ENCODE peak calls at places on chromosomes 5 and 9, in four cellular contexts. R, X, D and W are unnamed samples.
A peak's percentile ranks its signal among the peaks of the same experiment; 100 is the strongest.

GRCh38 chr9:9412241-9412640 is 1200.6 kb downstream of the PTPRD start:
- DNase-seq in X (no peak), R (no peak), D (no peak), W (no peak)

GRCh38 chr5:76579166-76579765 is 43.9 kb downstream of the F2RL2 start:
- DNase-seq in R (no peak), D (no peak), X (no peak), W (peak; percentile 52)

GRCh38 chr5:172414618-172415599 is 39.4 kb downstream of the SH3PXD2B start:
- DNase-seq in R (no peak), D (peak; percentile 77), X (no peak), W (no peak)

GRCh38 chr5:67983251-67983941 is 232.2 kb upstream of the PIK3R1 start:
- DNase-seq in D (no peak), R (no peak), X (no peak), W (no peak)

GRCh38 chr5:71978216-71978615 is 129.1 kb upstream of the MAP1B start:
- DNase-seq in R (no peak), D (no peak), X (no peak), W (no peak)

GRCh38 chr5:109989994-109990722 is 300.4 kb downstream of the MAN2A1 start:
- DNase-seq in D (no peak), X (no peak), R (no peak), W (no peak)

GRCh38 chr5:135209495-135209837 is 175.4 kb upstream of the PITX1 start:
- DNase-seq in X (no peak), D (no peak), R (peak; percentile 36), W (no peak)

GRCh38 chr5:65986796-65987195 is 60.4 kb downstream of the ERBIN start:
- DNase-seq in D (no peak), X (no peak), R (no peak), W (no peak)

GRCh38 chr5:89034588-89034987 is 151.6 kb upstream of the MEF2C start:
- DNase-seq in D (no peak), X (no peak), R (no peak), W (no peak)

GRCh38 chr5:94389515-94389899 is 228.9 kb downstream of the KIAA0825 start:
- DNase-seq in X (no peak), D (no peak), R (no peak), W (no peak)

GRCh38 chr5:144395704-144396103 is 225.0 kb downstream of the KCTD16 start:
- DNase-seq in R (no peak), D (no peak), X (no peak), W (no peak)
- TF ChIP-seq CTCF in R (no peak), D (no peak), X (no peak), W (no peak)

DNA sequence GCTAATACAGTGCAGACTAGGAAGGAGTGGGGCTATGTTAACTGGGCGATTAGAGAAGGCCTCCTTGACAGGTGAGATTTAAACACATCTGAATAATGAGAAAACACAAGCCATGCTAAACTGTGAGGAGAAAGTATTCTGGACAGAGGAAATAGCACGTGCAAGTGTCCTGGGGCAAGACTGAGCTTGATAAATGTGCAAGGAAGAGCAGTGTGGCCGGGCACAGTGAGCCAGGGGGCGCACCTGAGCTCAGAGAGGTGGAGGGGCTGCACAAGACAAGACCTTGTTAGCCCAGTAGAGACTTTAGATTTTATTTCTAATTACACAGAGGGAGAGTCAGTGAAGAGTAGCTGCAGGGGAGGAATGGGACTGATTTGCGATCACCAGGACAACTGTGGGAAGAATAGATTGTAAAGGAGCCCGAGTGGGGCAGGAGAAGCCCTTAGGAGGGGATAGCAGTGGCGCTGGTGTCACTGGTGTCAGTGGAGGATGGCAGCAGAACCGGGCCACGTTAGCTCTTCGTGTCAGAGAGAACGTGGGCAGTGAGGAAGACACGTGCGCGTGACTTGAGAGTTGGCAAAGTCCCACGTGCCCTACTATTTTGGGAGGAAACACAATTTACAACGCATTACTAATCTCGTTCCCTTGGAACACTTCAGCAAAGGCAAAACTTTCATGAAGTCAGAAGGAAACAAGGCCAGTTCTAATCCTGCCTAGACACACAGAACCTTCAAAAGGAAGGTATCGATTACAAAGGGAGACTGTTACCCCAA is 17.9 kb upstream of the C5orf47 start:
- DNase-seq in R (no peak), D (peak; percentile 64), X (no peak), W (no peak)
- TF ChIP-seq CTCF in R (no peak), D (no peak), X (no peak), W (no peak)

DNA sequence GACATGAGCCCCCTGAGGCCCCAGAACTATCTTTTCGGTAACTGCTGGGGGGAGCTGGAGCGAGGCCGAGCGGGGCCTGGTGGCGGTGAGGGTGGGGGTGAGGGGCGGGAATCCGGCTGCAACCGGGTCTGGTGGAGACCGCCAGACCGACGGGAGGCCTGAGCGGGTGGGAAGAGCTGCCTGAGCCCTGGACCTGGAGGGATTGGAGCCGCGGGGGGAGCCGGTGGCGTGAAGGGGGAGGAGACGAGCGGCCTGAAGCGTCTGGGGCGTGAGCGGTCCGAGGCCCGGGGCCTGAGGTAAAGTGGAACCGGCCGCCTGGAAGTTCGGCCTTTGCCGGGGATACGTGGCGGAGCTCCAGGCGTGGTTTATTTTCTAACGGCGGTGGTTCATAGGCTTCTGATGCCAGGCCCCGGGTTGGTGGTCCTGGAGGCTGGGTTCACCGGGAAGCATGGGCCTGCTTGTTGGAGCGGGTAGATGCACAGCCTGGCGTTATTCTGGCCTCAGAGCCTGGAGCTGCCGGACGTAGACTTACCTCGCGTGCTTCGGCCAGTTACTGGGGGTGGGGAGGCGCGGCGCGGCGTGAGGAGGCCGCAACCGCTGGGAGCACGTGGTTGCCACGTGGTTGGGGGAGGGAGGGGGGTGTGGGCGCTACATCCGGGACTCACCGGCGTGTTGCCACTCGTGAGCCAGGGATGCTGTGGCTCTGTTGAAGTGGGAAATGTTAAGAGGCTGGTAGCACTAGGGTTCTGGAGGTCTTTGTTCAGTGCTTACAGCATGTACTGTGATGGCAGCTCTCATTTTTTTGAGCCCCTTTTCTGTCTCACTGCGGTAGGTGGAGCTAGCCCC is 544 bp downstream of the NPM1 start:
- DNase-seq in X (peak; percentile 73), R (peak; percentile 71), D (peak; percentile 83), W (peak; percentile 76)
- TF ChIP-seq CTCF in X (no peak), R (no peak), D (no peak), W (no peak)

GRCh38 chr5:119131530-119132313 is 60.8 kb downstream of the DMXL1 start:
- DNase-seq in X (no peak), D (no peak), R (no peak), W (no peak)

DNA sequence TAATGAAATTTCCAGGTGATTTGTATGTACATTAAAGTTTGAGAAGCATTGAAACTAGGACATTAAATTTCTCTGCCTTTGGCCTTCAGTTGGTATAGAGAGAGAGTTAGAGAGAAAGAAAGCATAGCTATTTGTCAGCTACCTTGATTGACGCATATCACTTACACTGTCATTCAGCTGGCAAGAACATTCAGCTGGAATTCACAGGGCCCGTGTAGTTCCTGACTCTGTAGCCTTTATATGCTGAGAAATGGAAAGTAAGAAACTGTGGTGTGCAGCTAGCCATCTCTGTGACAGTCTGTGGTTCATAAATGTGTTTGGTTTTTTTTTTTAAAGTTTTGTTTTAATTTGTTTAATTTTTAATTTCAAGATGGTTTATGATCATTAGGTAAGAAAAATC is 58.9 kb downstream of the DMXL1 start:
- DNase-seq in X (no peak), D (no peak), R (no peak), W (no peak)
- TF ChIP-seq CTCF in X (no peak), D (no peak), R (no peak), W (no peak)

GRCh38 chr5:167585184-167585583 is 706.3 kb upstream of the WWC1 start:
- DNase-seq in R (no peak), X (no peak), D (no peak), W (no peak)

GRCh38 chr5:167592114-167592513 is 699.3 kb upstream of the WWC1 start:
- DNase-seq in R (no peak), D (no peak), X (no peak), W (no peak)

GRCh38 chr5:167582916-167583315 is 708.5 kb upstream of the WWC1 start:
- DNase-seq in R (no peak), X (no peak), D (no peak), W (no peak)

GRCh38 chr5:167582263-167582662 is 709.2 kb upstream of the WWC1 start:
- DNase-seq in R (no peak), D (no peak), X (no peak), W (no peak)

DNA sequence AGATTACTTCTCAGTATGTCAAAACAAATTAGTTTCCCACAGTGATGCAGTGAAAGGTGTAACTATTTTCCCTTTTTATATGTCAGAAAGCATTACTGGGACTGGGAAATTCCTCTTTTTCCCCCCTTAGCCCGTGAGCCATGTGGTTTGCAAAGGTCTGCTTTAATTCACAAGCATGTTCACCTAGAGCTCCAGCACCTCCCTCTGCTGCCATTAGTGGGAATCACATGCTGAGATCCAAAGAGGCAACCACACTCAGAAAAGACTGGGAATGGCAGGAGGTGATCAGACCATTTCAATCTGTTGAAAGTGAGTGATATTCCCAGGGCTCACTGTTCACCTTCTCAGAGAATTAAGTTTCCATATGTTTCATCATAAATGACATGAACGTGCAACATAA is 703.7 kb upstream of the WWC1 start:
- DNase-seq in D (no peak), X (no peak), R (no peak), W (no peak)
- TF ChIP-seq CTCF in D (peak; percentile 21), X (no peak), R (peak; percentile 28), W (no peak)

GRCh38 chr9:128251701-128252100 is 24.1 kb downstream of the GOLGA2 start:
- DNase-seq in D (no peak), X (no peak), R (no peak), W (no peak)

GRCh38 chr9:128252317-128253139 is 23.3 kb downstream of the GOLGA2 start:
- DNase-seq in R (no peak), X (no peak), D (no peak), W (no peak)

GRCh38 chr9:128254362-128254761 is 21.4 kb downstream of the GOLGA2 start:
- DNase-seq in D (no peak), R (no peak), X (no peak), W (no peak)

GRCh38 chr9:128253991-128254346 is 21.8 kb downstream of the GOLGA2 start:
- DNase-seq in D (no peak), R (no peak), X (no peak), W (no peak)

GRCh38 chr9:128253140-128253990 is 22.4 kb downstream of the GOLGA2 start:
- DNase-seq in D (peak; percentile 63), R (no peak), X (no peak), W (no peak)
- TF ChIP-seq CTCF in D (no peak), R (no peak), X (no peak), W (no peak)

GRCh38 chr5:95471922-95472321 is 80.8 kb downstream of the FAM81B start:
- DNase-seq in D (no peak), X (no peak), R (no peak), W (no peak)
- TF ChIP-seq CTCF in D (no peak), X (no peak), R (no peak), W (no peak)

GRCh38 chr9:118129541-118129940 is 425.3 kb downstream of the TLR4 start:
- DNase-seq in X (no peak), R (no peak), D (no peak), W (no peak)

DNA sequence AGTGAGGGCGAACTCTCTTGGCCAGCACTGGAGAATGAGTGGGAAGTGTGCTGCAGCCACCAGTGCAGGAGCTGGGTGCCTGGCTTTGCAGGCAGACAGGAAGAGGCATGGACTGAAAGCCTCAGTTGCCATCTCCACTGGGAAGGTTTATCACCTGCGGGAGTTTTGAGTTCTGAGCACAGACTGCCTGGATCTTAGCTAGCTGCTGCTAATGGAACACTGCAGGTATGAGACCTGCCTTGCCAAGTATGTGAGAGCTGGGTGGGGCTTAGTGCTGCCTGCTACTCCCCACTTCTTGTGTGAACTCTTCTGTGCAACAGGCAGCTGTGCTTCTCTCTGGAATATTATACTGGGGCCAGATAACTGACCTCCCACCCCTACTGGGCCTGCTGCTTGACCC is 424.1 kb downstream of the TLR4 start:
- DNase-seq in R (no peak), X (no peak), D (no peak), W (no peak)
- TF ChIP-seq CTCF in R (no peak), X (no peak), D (no peak), W (no peak)